ENCODE peak calls at places on chromosomes 12 and 14, in seven cellular contexts. G, N, Y, S, F, L and C are unnamed samples.

GRCh38 chr14:81946808-81947798 is 413.4 kb upstream of the SEL1L start:
- DNase-seq in G (no peak), N (no peak), Y (no peak), S (no peak), F (no peak), L (no peak), C (no peak)

GRCh38 chr14:98069712-98070133 is 1202.3 kb downstream of the BCL11B start:
- DNase-seq in G (peak), N (no peak), Y (no peak), S (peak), F (peak), L (no peak), C (no peak)

GRCh38 chr12:49130151-49131050 is 794 bp downstream of the TUBA1B start:
- DNase-seq in G (peak), N (peak), Y (peak), S (peak), F (peak), L (peak), C (peak)

GRCh38 chr12:125902991-125903390 is 837.8 kb downstream of the AACS start:
- DNase-seq in G (no peak), N (no peak), Y (no peak), S (no peak), F (no peak), L (no peak), C (no peak)

GRCh38 chr12:21677622-21678277 is 20.1 kb upstream of the LDHB start:
- DNase-seq in G (no peak), N (peak), Y (no peak), S (no peak), F (peak), L (no peak), C (no peak)

GRCh38 chr12:26848156-26848825 is 15.3 kb upstream of the ITPR2 start:
- DNase-seq in G (no peak), N (no peak), Y (no peak), S (no peak), F (no peak), L (no peak), C (no peak)

GRCh38 chr12:128794661-128795529 is 28.9 kb downstream of the SLC15A4 start:
- DNase-seq in G (peak), N (no peak), Y (no peak), S (no peak), F (no peak), L (no peak), C (no peak)

GRCh38 chr12:94386422-94386821 is 73.2 kb downstream of the CEP83 start:
- DNase-seq in G (no peak), N (no peak), Y (no peak), S (no peak), F (no peak), L (peak), C (no peak)

GRCh38 chr12:93419388-93420034 is 22.2 kb downstream of the UBE2N start:
- DNase-seq in G (no peak), N (no peak), Y (no peak), S (no peak), F (peak), L (peak), C (peak)

GRCh38 chr12:120710805-120711296 is 593 bp downstream of the UNC119B start:
- DNase-seq in G (peak), N (no peak), Y (peak), S (peak), F (no peak), L (no peak), C (peak)

GRCh38 chr14:22648506-22648905 is 4.4 kb upstream of the OR6J1 start:
- DNase-seq in G (no peak), N (no peak), Y (no peak), S (no peak), F (no peak), L (no peak), C (no peak)

GRCh38 chr14:79318371-79318770 is 892.9 kb downstream of the DIO2 start:
- DNase-seq in G (no peak), N (no peak), Y (no peak), S (no peak), F (no peak), L (peak), C (no peak)

GRCh38 chr14:70714055-70714550 is 72.4 kb downstream of the TTC9 start:
- DNase-seq in G (peak), N (peak), Y (peak), S (peak), F (peak), L (peak), C (peak)

GRCh38 chr12:113259499-113259953 is 38.3 kb downstream of the TPCN1 start:
- DNase-seq in G (peak), N (no peak), Y (no peak), S (no peak), F (no peak), L (no peak), C (no peak)

GRCh38 chr12:49921299-49921698 is 17.6 kb upstream of the FAIM2 start:
- DNase-seq in G (no peak), N (no peak), Y (no peak), S (no peak), F (no peak), L (no peak), C (no peak)

GRCh38 chr14:22835505-22835904 is 880 bp upstream of the MMP14 start:
- DNase-seq in G (no peak), N (no peak), Y (no peak), S (no peak), F (no peak), L (no peak), C (no peak)

GRCh38 chr14:92951912-92952471 is 29.0 kb downstream of the CHGA start:
- DNase-seq in G (peak), N (peak), Y (peak), S (peak), F (peak), L (no peak), C (peak)

GRCh38 chr12:28409892-28410291 is 219.6 kb downstream of the CCDC91 start:
- DNase-seq in G (no peak), N (no peak), Y (no peak), S (no peak), F (no peak), L (no peak), C (no peak)

GRCh38 chr14:79543966-79544365 is 667.3 kb downstream of the DIO2 start:
- DNase-seq in G (no peak), N (no peak), Y (peak), S (no peak), F (peak), L (no peak), C (no peak)

GRCh38 chr12:39574378-39574777 is 45.2 kb downstream of the ABCD2 start:
- DNase-seq in G (no peak), N (no peak), Y (no peak), S (no peak), F (no peak), L (no peak), C (no peak)

GRCh38 chr14:92555440-92556111 is 42.0 kb downstream of the RIN3 start:
- DNase-seq in G (peak), N (no peak), Y (no peak), S (no peak), F (no peak), L (no peak), C (no peak)

GRCh38 chr14:50846171-50846880 is 15.4 kb upstream of the NIN start:
- DNase-seq in G (no peak), N (no peak), Y (no peak), S (no peak), F (peak), L (peak), C (no peak)

GRCh38 chr14:38128640-38129039 is 79.1 kb upstream of the SSTR1 start:
- DNase-seq in G (no peak), N (no peak), Y (no peak), S (no peak), F (no peak), L (no peak), C (no peak)

GRCh38 chr14:61337893-61338292 is 16.5 kb downstream of the PRKCH start:
- DNase-seq in G (no peak), N (peak), Y (no peak), S (peak), F (no peak), L (no peak), C (no peak)

GRCh38 chr14:68651652-68652432 is 141.0 kb downstream of the ZFP36L1 start:
- DNase-seq in G (no peak), N (no peak), Y (no peak), S (no peak), F (no peak), L (no peak), C (no peak)

GRCh38 chr12:18375131-18375530 is 113.8 kb downstream of the PIK3C2G start:
- DNase-seq in G (no peak), N (no peak), Y (no peak), S (no peak), F (no peak), L (no peak), C (no peak)

GRCh38 chr14:104135121-104135903 is 3.1 kb upstream of the KIF26A start:
- DNase-seq in G (peak), N (no peak), Y (peak), S (peak), F (peak), L (no peak), C (no peak)
- TF ChIP-seq CTCF in G (no peak), N (no peak), Y (peak), S (no peak), F (peak), L (peak), C (no peak)

GRCh38 chr12:79008591-79008990 is 144.0 kb downstream of the SYT1 start:
- DNase-seq in G (no peak), N (no peak), Y (no peak), S (no peak), F (no peak), L (no peak), C (no peak)

GRCh38 chr12:79001404-79001803 is 136.8 kb downstream of the SYT1 start:
- DNase-seq in G (no peak), N (no peak), Y (no peak), S (no peak), F (no peak), L (no peak), C (no peak)

GRCh38 chr12:79000501-79000900 is 135.9 kb downstream of the SYT1 start:
- DNase-seq in G (no peak), N (no peak), Y (no peak), S (no peak), F (no peak), L (no peak), C (no peak)

DNA sequence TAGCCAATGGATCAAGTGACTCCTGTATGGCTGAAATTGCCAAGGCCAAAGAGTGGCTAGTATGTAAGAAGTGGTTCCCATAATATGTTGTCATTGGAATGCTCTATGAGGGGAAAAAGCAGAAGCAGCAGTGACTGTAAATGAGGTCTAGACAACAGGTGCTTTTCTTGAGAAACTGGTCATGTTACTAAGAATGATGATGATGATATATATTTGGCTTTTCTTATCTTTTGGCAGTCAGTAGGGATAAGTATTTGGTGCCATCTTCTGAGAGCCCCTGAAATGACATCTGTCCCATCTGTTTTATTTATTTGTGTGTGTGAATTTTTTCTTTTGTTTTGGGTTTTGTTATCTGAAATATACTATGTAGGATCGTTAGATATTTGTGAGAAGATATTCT is 141.7 kb downstream of the SYT1 start:
- DNase-seq in G (no peak), N (no peak), Y (no peak), S (no peak), F (peak), L (no peak), C (no peak)
- TF ChIP-seq CTCF in G (no peak), N (no peak), Y (no peak), S (no peak), F (peak), L (peak), C (no peak)

GRCh38 chr12:30514666-30515065 is 181.0 kb downstream of the IPO8 start:
- DNase-seq in G (no peak), N (no peak), Y (no peak), S (no peak), F (no peak), L (no peak), C (no peak)

GRCh38 chr12:30517320-30517719 is 178.3 kb downstream of the IPO8 start:
- DNase-seq in G (no peak), N (no peak), Y (no peak), S (no peak), F (no peak), L (no peak), C (no peak)

GRCh38 chr12:30519535-30519934 is 176.1 kb downstream of the IPO8 start:
- DNase-seq in G (peak), N (no peak), Y (no peak), S (no peak), F (no peak), L (no peak), C (no peak)

DNA sequence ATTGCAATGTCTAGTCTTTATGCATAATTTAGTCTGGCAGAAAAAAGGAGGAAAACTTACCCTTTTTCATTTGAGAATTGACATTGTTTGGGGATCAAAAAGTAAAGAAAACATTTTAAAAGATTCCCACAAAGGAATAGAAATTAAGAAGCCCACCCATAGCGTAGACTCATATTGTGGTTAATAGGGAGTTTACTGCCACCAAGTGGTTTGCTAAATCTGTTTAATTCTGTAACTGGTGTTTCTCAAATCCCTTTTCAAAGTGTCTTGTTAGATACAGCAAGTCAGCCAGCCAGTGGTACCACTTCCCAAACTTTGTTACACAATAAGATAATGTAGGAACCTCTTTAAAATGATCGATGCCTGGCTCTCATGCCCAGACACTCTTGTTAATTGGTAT is 180.3 kb downstream of the IPO8 start:
- DNase-seq in G (no peak), N (no peak), Y (no peak), S (no peak), F (peak), L (no peak), C (no peak)
- TF ChIP-seq CTCF in G (peak), N (no peak), Y (no peak), S (no peak), F (peak), L (no peak), C (no peak)

GRCh38 chr12:105220150-105220928 is 15.6 kb downstream of the APPL2 start:
- DNase-seq in G (no peak), N (no peak), Y (no peak), S (no peak), F (no peak), L (no peak), C (no peak)

GRCh38 chr12:105220929-105221290 is 15.1 kb downstream of the APPL2 start:
- DNase-seq in G (no peak), N (no peak), Y (no peak), S (no peak), F (no peak), L (no peak), C (no peak)

GRCh38 chr12:105221588-105222325 is 14.2 kb downstream of the APPL2 start:
- DNase-seq in G (no peak), N (no peak), Y (no peak), S (no peak), F (no peak), L (no peak), C (no peak)

GRCh38 chr12:105219261-105220018 is 16.5 kb downstream of the APPL2 start:
- DNase-seq in G (no peak), N (no peak), Y (no peak), S (no peak), F (no peak), L (no peak), C (no peak)

GRCh38 chr12:105218434-105218833 is 17.5 kb downstream of the APPL2 start:
- DNase-seq in G (no peak), N (no peak), Y (no peak), S (no peak), F (no peak), L (no peak), C (no peak)
- TF ChIP-seq CTCF in G (no peak), N (no peak), Y (no peak), S (no peak), F (no peak), L (no peak), C (no peak)

DNA sequence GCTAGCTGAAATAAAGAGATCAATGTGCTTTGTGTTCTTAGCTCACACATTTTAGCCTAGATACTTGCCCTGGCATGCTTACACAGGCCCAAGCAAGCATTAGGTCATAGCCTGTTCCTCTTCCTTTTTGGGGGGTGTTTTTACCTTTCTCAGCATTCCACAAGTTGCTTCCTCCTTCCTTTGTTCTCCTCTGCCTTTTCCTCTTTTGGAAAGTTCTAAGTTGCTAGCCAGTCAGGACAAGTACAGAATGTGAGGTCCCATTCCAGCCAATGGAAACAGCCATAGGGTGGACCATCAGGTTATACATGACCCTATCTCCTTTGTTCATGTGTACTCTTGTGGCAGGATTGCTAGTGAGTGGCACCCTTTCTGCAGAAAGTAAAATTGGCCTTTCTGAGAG is 154.9 kb downstream of the RASSF9 start:
- DNase-seq in G (no peak), N (no peak), Y (no peak), S (no peak), F (no peak), L (no peak), C (no peak)
- TF ChIP-seq CTCF in G (no peak), N (no peak), Y (no peak), S (no peak), F (no peak), L (no peak), C (no peak)

GRCh38 chr12:122306407-122306806 is 40.1 kb upstream of the VPS33A start:
- DNase-seq in G (no peak), N (no peak), Y (peak), S (no peak), F (peak), L (no peak), C (no peak)
- TF ChIP-seq CTCF in G (no peak), N (no peak), Y (no peak), S (no peak), F (no peak), L (no peak), C (peak)